ENCODE peak calls at places on chromosome 6, in five cellular contexts. N, C, J, F and M are unnamed samples.

GRCh38 chr6:41427642-41428401 is 92.4 kb downstream of the NCR2 start:
- DNase-seq in N (no peak), C (no peak), J (no peak), F (no peak), M (no peak)

GRCh38 chr6:11634110-11634509 is 96.6 kb downstream of the TMEM170B start:
- DNase-seq in N (no peak), C (no peak), J (no peak), F (no peak), M (no peak)

GRCh38 chr6:129631070-129631469 is 78.9 kb downstream of the ARHGAP18 start:
- DNase-seq in N (no peak), C (no peak), J (no peak), F (no peak), M (no peak)

GRCh38 chr6:74577619-74578018 is 628.2 kb downstream of the COL12A1 start:
- DNase-seq in N (no peak), C (no peak), J (no peak), F (no peak), M (no peak)

GRCh38 chr6:158290659-158291058 is 21.6 kb upstream of the TULP4 start:
- DNase-seq in N (no peak), C (no peak), J (no peak), F (no peak), M (no peak)

GRCh38 chr6:167141667-167142432 is 15.9 kb downstream of the GPR31 start:
- DNase-seq in N (no peak), C (peak; percentile 34), J (no peak), F (no peak), M (peak; percentile 29)

GRCh38 chr6:122388945-122389344 is 10.5 kb upstream of the HSF2 start:
- DNase-seq in N (no peak), C (no peak), J (no peak), F (no peak), M (no peak)

GRCh38 chr6:110476046-110476849 is at the start of gene SLC22A16:
- DNase-seq in N (peak; percentile 16), C (peak; percentile 16), J (no peak), F (no peak), M (no peak)

GRCh38 chr6:109082178-109082577 is 12.5 kb downstream of the SESN1 start:
- DNase-seq in N (peak; percentile 56), C (no peak), J (no peak), F (no peak), M (no peak)

GRCh38 chr6:137237413-137238170 is 18.4 kb upstream of the IFNGR1 start:
- DNase-seq in N (peak; percentile 60), C (no peak), J (no peak), F (peak; percentile 73), M (peak; percentile 83)

GRCh38 chr6:155389130-155389529 is 66.5 kb downstream of the NOX3 start:
- DNase-seq in N (no peak), C (no peak), J (no peak), F (no peak), M (no peak)

GRCh38 chr6:167791780-167792478 is 34.8 kb upstream of the AFDN start:
- DNase-seq in N (no peak), C (no peak), J (no peak), F (no peak), M (no peak)